ENCODE peak calls at places on chromosome 5, in four cellular contexts. U is SK-N-SH, H is HepG2, C is GM12878. X is an unnamed sample.
A peak's percentile ranks its signal among the peaks of the same experiment; 100 is the strongest.

GRCh38 chr5:76319673-76320072 is 83.4 kb upstream of the IQGAP2 start:
- DNase-seq in U (no peak), H (no peak), C (no peak), X (no peak)

GRCh38 chr5:157137691-157138090 is 5.0 kb downstream of the MED7 start:
- DNase-seq in U (no peak), H (no peak), C (no peak), X (no peak)

GRCh38 chr5:14893351-14893750 is 21.8 kb upstream of the ANKH start:
- DNase-seq in U (no peak), H (no peak), C (no peak), X (no peak)

GRCh38 chr5:61697811-61698587 is 365.9 kb downstream of the ZSWIM6 start:
- DNase-seq in U (no peak), H (no peak), C (no peak), X (no peak)

GRCh38 chr5:167065784-167066183 is 1225.7 kb upstream of the WWC1 start:
- DNase-seq in U (no peak), H (no peak), C (no peak), X (no peak)

GRCh38 chr5:168649306-168649705 is 70.1 kb upstream of the PANK3 start:
- DNase-seq in U (no peak), H (no peak), C (no peak), X (no peak)

GRCh38 chr5:168747987-168748777 is 169.0 kb upstream of the PANK3 start:
- DNase-seq in U (peak; percentile 77), H (peak; percentile 25), C (no peak), X (peak; percentile 91)

GRCh38 chr5:150469718-150470470 is 20.4 kb upstream of the RPS14 start:
- DNase-seq in U (no peak), H (no peak), C (no peak), X (no peak)

GRCh38 chr5:6222121-6222520 is 156.2 kb downstream of the MED10 start:
- DNase-seq in U (no peak), H (no peak), C (peak; percentile 69), X (no peak)

GRCh38 chr5:81778642-81779041 is 27.7 kb upstream of the SSBP2 start:
- DNase-seq in U (no peak), H (no peak), C (no peak), X (no peak)

GRCh38 chr5:150434502-150434901 is 15.0 kb downstream of the RPS14 start:
- DNase-seq in U (no peak), H (peak; percentile 40), C (no peak), X (no peak)

GRCh38 chr5:78547171-78547570 is 101.4 kb downstream of the LHFPL2 start:
- DNase-seq in U (no peak), H (no peak), C (no peak), X (no peak)

GRCh38 chr5:120446896-120447295 is 17.2 kb upstream of the PRR16 start:
- DNase-seq in U (no peak), H (no peak), C (no peak), X (no peak)

GRCh38 chr5:33195431-33196128 is 245.2 kb upstream of the TARS1 start:
- DNase-seq in U (no peak), H (no peak), C (no peak), X (no peak)

GRCh38 chr5:6478793-6479192 is 30.1 kb downstream of the UBE2QL1 start:
- DNase-seq in U (peak; percentile 61), H (no peak), C (no peak), X (no peak)

GRCh38 chr5:97528941-97529340 is 345.9 kb upstream of the RIOK2 start:
- DNase-seq in U (no peak), H (no peak), C (no peak), X (no peak)

GRCh38 chr5:93894471-93895354 is 153.3 kb upstream of the POU5F2 start:
- DNase-seq in U (peak; percentile 4), H (no peak), C (no peak), X (no peak)

GRCh38 chr5:2164586-2164985 is 281.9 kb upstream of the IRX4 start:
- DNase-seq in U (no peak), H (no peak), C (no peak), X (no peak)

GRCh38 chr5:102794677-102795331 is 39.7 kb downstream of the PAM start:
- DNase-seq in U (no peak), H (no peak), C (no peak), X (peak; percentile 43)

GRCh38 chr5:159227452-159227851 is 18.1 kb upstream of the RNF145 start:
- DNase-seq in U (no peak), H (no peak), C (no peak), X (no peak)

GRCh38 chr5:103526164-103526915 is 36.2 kb downstream of the NUDT12 start:
- DNase-seq in U (no peak), H (no peak), C (no peak), X (no peak)

GRCh38 chr5:104573979-104574709 is 1011.6 kb upstream of the NUDT12 start:
- DNase-seq in U (no peak), H (no peak), C (no peak), X (no peak)

GRCh38 chr5:113606298-113607134 is 93.0 kb downstream of the YTHDC2 start:
- DNase-seq in U (peak; percentile 66), H (peak; percentile 61), C (peak; percentile 7), X (peak; percentile 73)

GRCh38 chr5:73030531-73030930 is 74.7 kb downstream of the FCHO2 start:
- DNase-seq in U (no peak), H (no peak), C (no peak), X (no peak)

GRCh38 chr5:57839025-57839424 is 356.4 kb upstream of the ACTBL2 start:
- DNase-seq in U (no peak), H (no peak), C (no peak), X (no peak)

GRCh38 chr5:139955616-139956283 is 87.3 kb downstream of the NRG2 start:
- DNase-seq in U (no peak), H (no peak), C (no peak), X (no peak)

GRCh38 chr5:89418821-89419085 is 535.8 kb upstream of the MEF2C start:
- DNase-seq in U (no peak), H (no peak), C (no peak), X (no peak)

GRCh38 chr5:141319699-141320098 is 885 bp downstream of the TAF7 start:
- DNase-seq in U (no peak), H (no peak), C (no peak), X (no peak)

GRCh38 chr5:93236807-93237421 is 344.1 kb downstream of the NR2F1-AS1 start:
- DNase-seq in U (no peak), H (no peak), C (no peak), X (no peak)

GRCh38 chr5:16659536-16659935 is 42.7 kb upstream of the RETREG1 start:
- DNase-seq in U (no peak), H (no peak), C (no peak), X (no peak)

GRCh38 chr5:157464518-157465171 is 4.6 kb downstream of the NIPAL4 start:
- DNase-seq in U (no peak), H (no peak), C (peak; percentile 28), X (no peak)

GRCh38 chr5:78615697-78616096 is 32.9 kb downstream of the LHFPL2 start:
- DNase-seq in U (no peak), H (no peak), C (no peak), X (no peak)

GRCh38 chr5:162824360-162824759 is 613.0 kb upstream of the CCNG1 start:
- DNase-seq in U (no peak), H (no peak), C (no peak), X (no peak)

GRCh38 chr5:43336159-43336558 is 22.9 kb upstream of the HMGCS1 start:
- DNase-seq in U (no peak), H (no peak), C (no peak), X (no peak)

GRCh38 chr5:149486726-149487635 is 64.3 kb downstream of the CSNK1A1 start:
- DNase-seq in U (no peak), H (peak; percentile 61), C (no peak), X (peak; percentile 38)

DNA sequence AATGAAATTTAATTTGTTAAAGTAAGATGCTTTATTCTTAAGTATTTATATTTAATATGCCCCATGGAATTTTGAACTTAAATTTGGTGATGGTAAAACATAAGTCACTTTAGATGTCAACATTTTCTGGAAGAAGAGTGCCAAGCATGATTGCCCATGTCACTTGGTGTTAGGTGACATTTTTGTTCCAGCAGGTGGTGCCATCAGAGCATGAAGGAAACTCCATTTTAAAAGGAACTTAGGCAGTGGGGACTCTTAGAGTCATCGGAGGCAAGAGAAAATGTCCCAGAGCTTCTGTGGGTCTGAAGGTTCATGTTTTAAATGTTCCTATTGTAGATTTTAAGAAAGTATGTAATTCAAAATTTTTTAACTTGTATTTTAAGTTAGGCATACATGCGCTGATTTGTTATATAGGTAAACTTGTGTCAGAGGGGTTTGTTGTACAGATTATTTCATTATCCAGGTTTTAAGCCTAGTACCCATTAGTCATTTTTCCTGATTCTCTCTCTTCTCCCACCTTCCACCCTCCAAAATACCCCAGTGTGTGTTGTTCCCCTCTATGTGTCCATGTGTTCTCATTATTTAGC is 789.3 kb downstream of the SEMA5A start:
- DNase-seq in U (peak; percentile 33), H (no peak), C (no peak), X (peak; percentile 3)
- TF ChIP-seq TCF12 in U (no peak), H (no peak), C (no peak), X (no peak)

DNA sequence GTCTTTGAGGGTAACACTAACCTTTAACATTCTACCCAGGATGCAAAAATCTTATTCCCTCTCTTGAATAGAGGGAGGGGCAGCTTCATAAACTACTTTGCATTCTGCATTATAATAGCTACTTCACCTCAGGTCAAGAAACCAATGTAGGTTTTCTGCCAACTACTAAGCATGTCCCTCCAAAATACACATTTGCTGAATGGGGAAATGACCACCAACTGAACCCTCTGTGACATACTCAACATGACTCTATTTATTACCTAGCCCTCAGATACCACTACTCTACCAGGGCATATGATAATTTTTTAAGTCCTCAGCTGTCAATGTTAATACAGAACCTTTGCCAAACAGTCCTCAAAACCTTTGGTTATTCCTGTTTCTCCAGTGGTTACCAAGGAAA is 477.7 kb upstream of the CD180 start:
- DNase-seq in U (no peak), H (no peak), C (no peak), X (no peak)
- TF ChIP-seq TCF12 in U (no peak), H (no peak), C (no peak), X (no peak)

GRCh38 chr5:10300246-10300645 is 7.5 kb downstream of the CMBL start:
- DNase-seq in U (no peak), H (no peak), C (no peak), X (no peak)
- TF ChIP-seq TCF12 in U (no peak), H (no peak), C (no peak), X (no peak)

DNA sequence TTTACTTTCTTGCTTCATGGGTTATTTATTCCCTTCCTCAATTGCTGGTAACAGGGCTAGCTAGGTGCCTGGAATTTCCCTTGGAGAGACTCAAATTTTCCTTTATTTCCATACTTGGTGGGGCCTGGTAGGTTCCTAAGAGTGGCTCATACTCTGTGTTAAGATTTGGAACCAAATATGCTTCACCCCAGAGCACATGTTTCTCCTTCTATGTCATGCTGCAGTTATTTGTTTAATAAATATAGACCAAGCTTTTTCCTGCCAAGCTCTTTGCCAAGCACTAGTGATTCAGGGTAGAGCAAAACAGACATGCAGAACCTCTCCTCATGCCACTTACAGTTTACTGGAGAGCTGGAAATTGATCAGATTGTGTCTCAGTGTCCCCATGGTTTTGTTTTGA is 290.3 kb upstream of the SGCD start:
- DNase-seq in U (no peak), H (no peak), C (no peak), X (no peak)
- TF ChIP-seq TCF12 in U (no peak), H (no peak), C (no peak), X (no peak)

GRCh38 chr5:9218358-9218757 is 327.5 kb downstream of the SEMA5A start:
- DNase-seq in U (no peak), H (no peak), C (no peak), X (no peak)

GRCh38 chr5:9226026-9226536 is 319.8 kb downstream of the SEMA5A start:
- DNase-seq in U (no peak), H (no peak), C (no peak), X (no peak)

GRCh38 chr5:9222054-9222738 is 323.7 kb downstream of the SEMA5A start:
- DNase-seq in U (peak; percentile 18), H (no peak), C (no peak), X (peak; percentile 53)
- TF ChIP-seq TCF12 in U (no peak), H (no peak), C (no peak), X (peak; percentile 77)

GRCh38 chr5:63563008-63563917 is 399.0 kb downstream of the HTR1A start:
- DNase-seq in U (no peak), H (no peak), C (no peak), X (no peak)
- TF ChIP-seq TCF12 in U (no peak), H (no peak), C (no peak), X (no peak)

X was measured in H1.